ENCODE peak calls at places on chromosomes 4 and X, in six cellular contexts. E is H1, R is cardiac muscle cell, F is GM06990, Z is suprapubic skin, A is transverse colon. Q is an unnamed sample.

GRCh38 chr4:13893221-13893620 is 265.7 kb upstream of the BOD1L1 start:
- DNase-seq in E (no peak), R (no peak), F (no peak), Z (no peak), A (no peak), Q (no peak)

GRCh38 chr4:124079174-124079780 is 633.3 kb downstream of the ANKRD50 start:
- DNase-seq in E (no peak), R (no peak), F (no peak), Z (no peak), A (no peak), Q (no peak)

GRCh38 chrX:85611926-85612325 is 232.5 kb upstream of the POF1B start:
- DNase-seq in E (no peak), R (no peak), F (no peak), Z (no peak), A (no peak), Q (no peak)

GRCh38 chr4:144910753-144911152 is 187.2 kb downstream of the ANAPC10 start:
- DNase-seq in E (no peak), R (no peak), F (no peak), Z (no peak), A (no peak), Q (no peak)

GRCh38 chrX:120739300-120739699 is 109.4 kb upstream of the C1GALT1C1 start:
- DNase-seq in E (no peak), R (no peak), F (no peak), Z (no peak), A (no peak), Q (no peak)

GRCh38 chr4:120844528-120844921 is 78.0 kb downstream of the PRDM5 start:
- DNase-seq in E (no peak), R (no peak), F (peak; percentile 27), Z (no peak), A (no peak), Q (no peak)

GRCh38 chr4:123984881-123985280 is 588.3 kb downstream of the SPRY1 start:
- DNase-seq in E (no peak), R (no peak), F (no peak), Z (no peak), A (peak; percentile 10), Q (no peak)

GRCh38 chr4:176034498-176034897 is 31.1 kb upstream of the WDR17 start:
- DNase-seq in E (no peak), R (peak; percentile 44), F (no peak), Z (no peak), A (no peak), Q (no peak)

GRCh38 chr4:4842476-4843441 is 16.7 kb upstream of the MSX1 start:
- DNase-seq in E (no peak), R (no peak), F (no peak), Z (no peak), A (no peak), Q (no peak)

GRCh38 chrX:69307736-69308135 is 142.5 kb upstream of the PJA1 start:
- DNase-seq in E (no peak), R (no peak), F (no peak), Z (peak; percentile 29), A (no peak), Q (no peak)

GRCh38 chr4:159281781-159282180 is 178.9 kb downstream of the RAPGEF2 start:
- DNase-seq in E (no peak), R (no peak), F (no peak), Z (no peak), A (no peak), Q (no peak)
- H3K4me3 ChIP-seq in E (no peak overlapping the region), R (no peak overlapping the region), F (no peak overlapping the region), Z (no peak overlapping the region), A (no peak overlapping the region), Q (no peak overlapping the region)

DNA sequence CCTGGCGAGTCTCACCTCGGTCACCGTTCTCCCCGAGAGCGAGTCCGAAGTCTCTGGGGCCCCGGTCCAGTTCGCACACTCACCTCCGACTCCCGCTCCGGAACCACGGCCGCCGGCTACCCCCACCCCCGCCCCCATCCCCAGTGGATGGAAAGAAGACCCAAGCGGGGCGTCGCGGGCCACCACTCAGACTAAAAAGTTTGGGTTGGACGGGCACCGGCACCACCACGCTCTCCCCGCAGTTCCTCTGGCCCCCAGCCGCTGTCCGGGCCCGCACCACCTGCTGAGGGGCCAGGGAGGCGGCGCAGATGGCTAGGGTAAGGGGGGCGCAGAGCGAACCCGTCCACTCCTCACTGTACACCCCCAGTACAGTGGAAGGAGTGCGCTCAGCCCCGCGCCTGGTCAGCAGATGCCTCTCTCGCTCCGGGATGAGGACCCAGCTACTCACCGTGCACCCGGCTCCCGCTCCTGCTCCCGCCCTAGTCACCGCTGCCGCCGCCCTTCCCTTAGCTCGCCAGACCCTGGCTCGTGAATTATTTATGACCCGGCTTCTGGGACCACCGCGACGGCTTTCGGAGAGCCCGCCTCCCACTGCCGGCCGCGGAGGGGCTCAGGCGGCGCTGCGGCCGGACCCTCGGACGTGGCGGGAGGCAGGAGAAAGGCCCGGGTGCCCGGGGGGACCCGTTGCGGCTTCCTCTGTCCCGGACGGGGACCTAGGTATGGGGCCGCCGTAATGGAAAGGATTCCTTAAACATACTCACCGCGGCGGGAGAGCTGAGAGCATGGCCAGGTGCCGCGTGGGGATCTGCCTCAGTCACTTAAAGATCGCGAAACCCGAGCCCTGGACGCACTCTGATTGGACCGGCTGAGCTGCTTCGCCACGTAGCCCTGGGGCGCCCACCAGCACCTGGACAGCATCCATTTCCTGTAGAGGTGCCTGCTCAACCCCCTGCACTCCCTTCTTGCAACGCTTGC is at the start of gene PROM1:
- DNase-seq in E (peak; percentile 76), R (peak; percentile 61), F (no peak), Z (no peak), A (peak; percentile 60), Q (no peak)
- H3K4me3 ChIP-seq in E (peak within 1 kb of the TSS; percentile 75), R (peak within 1 kb of the TSS; percentile 38), F (peak within 1 kb of the TSS; percentile 14), Z (peak within 1 kb of the TSS; percentile 53), A (peak within 1 kb of the TSS; percentile 46), Q (peak within 1 kb of the TSS; percentile 33)

GRCh38 chr4:74094227-74094626 is 4.8 kb downstream of the CXCL2 start:
- DNase-seq in E (no peak), R (no peak), F (no peak), Z (no peak), A (no peak), Q (no peak)

GRCh38 chr4:74095886-74096264 is 3.1 kb downstream of the CXCL2 start:
- DNase-seq in E (no peak), R (no peak), F (no peak), Z (no peak), A (no peak), Q (no peak)

GRCh38 chr4:74095482-74095881 is 3.5 kb downstream of the CXCL2 start:
- DNase-seq in E (no peak), R (no peak), F (no peak), Z (no peak), A (no peak), Q (no peak)

GRCh38 chr4:74096265-74096980 is 2.6 kb downstream of the CXCL2 start:
- DNase-seq in E (no peak), R (no peak), F (no peak), Z (no peak), A (no peak), Q (peak; percentile 3)

GRCh38 chr4:74092957-74093356 is 6.0 kb downstream of the CXCL2 start:
- DNase-seq in E (no peak), R (no peak), F (no peak), Z (no peak), A (no peak), Q (no peak)
- H3K4me3 ChIP-seq in E (no peak overlapping the region), R (no peak overlapping the region), F (no peak overlapping the region), Z (no peak overlapping the region), A (no peak overlapping the region), Q (no peak overlapping the region)

DNA sequence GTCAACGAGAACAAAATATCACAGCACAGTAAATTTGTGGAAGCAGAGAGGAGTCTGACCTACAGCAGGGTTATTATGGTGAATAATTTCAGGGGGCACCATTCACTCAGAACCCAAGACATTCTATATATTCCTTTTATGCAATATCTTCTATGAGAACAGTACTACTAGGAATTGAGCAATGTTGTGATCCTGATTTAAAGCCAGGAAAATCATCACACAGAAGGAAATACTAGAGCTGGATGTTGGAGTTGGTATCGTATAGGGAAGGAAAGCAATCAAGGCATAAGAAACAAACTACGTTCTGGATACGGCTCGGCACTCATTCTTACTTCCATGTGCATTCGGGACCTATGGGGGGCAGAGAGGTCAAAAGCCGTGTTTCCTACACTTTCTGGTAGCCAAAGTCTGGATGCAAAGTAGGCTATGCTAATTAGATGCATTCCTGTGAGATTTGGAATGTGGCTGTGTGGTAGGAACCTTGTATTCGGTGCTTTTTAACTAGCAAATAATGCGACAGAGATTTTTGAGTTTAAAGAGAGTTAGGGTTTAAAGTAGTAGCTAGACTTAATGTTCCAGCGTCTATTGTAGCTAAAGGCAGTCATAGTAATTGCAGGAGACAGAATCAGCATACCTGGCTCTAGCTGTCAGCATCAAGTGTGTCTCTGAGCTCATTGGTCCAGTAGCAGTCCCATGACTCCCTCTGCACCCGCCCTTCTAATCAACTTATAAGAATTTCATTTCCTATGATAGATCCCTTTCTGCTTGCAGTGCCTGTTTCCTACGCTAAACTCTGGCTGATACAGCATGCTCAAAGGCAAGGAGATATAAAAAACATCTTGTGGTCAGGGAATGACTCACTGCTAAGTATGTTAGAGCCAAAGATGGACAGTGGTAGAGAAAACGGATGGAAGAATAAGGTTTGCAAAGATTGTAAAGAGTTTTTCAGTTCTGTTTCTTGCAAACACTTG is 43.3 kb upstream of the PDGFC start:
- DNase-seq in E (no peak), R (no peak), F (no peak), Z (no peak), A (no peak), Q (peak; percentile 94)
- H3K4me3 ChIP-seq in E (no peak overlapping the region), R (no peak overlapping the region), F (no peak overlapping the region), Z (no peak overlapping the region), A (no peak overlapping the region), Q (no peak overlapping the region)

GRCh38 chr4:38675167-38676121 is 11.4 kb downstream of the KLF3 start:
- DNase-seq in E (peak; percentile 87), R (peak; percentile 86), F (no peak), Z (peak; percentile 90), A (peak; percentile 90), Q (peak; percentile 92)
- H3K4me3 ChIP-seq in E (no peak overlapping the region), R (no peak overlapping the region), F (no peak overlapping the region), Z (no peak overlapping the region), A (no peak overlapping the region), Q (no peak overlapping the region)

DNA sequence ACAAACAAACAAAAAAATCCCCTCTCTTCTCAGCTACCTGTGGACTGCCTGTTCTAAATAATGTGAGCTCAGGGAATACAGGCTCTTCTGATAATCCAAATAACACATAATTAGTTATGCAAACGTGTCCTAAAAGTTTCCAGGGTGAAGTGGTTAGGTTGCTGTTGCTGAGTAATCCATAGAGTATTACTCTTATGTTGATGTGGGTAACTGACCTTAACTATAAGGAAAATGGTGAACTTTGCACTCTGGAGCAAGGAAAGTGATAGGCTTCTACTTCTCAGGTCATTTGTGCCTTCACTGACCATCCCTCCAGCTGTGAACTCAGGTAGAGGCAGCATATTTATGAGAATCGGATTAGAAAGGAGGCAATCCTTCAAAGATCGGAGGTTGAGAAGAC is 19.9 kb downstream of the MSN start:
- DNase-seq in E (no peak), R (no peak), F (no peak), Z (no peak), A (no peak), Q (no peak)
- H3K4me3 ChIP-seq in E (no peak overlapping the region), R (no peak overlapping the region), F (no peak overlapping the region), Z (no peak overlapping the region), A (no peak overlapping the region), Q (no peak overlapping the region)

DNA sequence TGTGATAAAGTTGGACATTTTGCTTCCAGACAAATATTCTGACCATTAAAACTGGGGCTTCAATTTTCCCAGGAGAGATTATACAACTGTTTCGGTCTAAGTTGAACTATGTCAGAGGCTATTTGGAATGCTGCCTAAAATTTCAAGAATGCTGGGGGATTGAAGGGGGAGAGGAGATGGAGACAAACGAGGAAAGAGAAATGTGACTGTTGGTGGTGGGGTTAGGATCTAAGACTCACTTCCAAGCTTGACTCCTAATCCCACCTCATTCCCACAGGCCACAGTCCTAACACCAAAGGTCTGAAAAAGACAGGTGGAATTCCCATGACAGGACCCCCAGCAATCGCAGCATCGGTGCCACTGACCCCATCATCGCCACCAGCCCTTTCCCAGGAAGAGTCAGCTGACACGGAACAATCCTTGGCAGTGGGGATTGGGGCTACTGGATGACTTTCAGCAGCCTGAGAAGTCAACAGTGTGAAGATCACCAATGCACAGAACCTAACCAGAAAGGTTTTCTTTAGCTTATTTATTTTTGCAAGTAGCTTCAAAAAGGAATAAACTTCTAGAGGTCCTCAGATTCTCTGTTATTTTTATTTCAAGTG is 74.0 kb upstream of the PRSS48 start:
- DNase-seq in E (no peak), R (peak; percentile 28), F (no peak), Z (no peak), A (no peak), Q (peak; percentile 22)
- H3K4me3 ChIP-seq in E (no peak overlapping the region), R (no peak overlapping the region), F (no peak overlapping the region), Z (no peak overlapping the region), A (no peak overlapping the region), Q (no peak overlapping the region)

Q was measured in brain microvascular endothelial cell.